ENCODE peak calls at places on chromosomes 4 and X, in six cellular contexts. A is frontal cortex; E is EL; R is stimulated activated CD4-positive, alpha-beta T cell treated with anti-CD3 and anti-CD28 coated beads, Interleukin-15, amount 100 ng/mL, for 1 hour; L is T-helper 2 cell; K is nephron progenitor cell. S is an unnamed sample.

GRCh38 chrX:95884196-95884595 is 800.4 kb upstream of the DIAPH2 start:
- DNase-seq in K (no peak), A (no peak), L (no peak), R (no peak), E (no peak), S (no peak)

GRCh38 chr4:183903021-183903760 is 1.9 kb upstream of the STOX2 start:
- DNase-seq in A (no peak), L (no peak), E (no peak), K (no peak), R (no peak), S (no peak)

GRCh38 chr4:70734971-70735370 is 13.2 kb downstream of the RUFY3 start:
- DNase-seq in A (no peak), K (no peak), R (no peak), L (no peak), E (peak; percentile 26), S (no peak)

GRCh38 chr4:74659576-74660411 is 134.5 kb downstream of the BTC start:
- DNase-seq in E (peak; percentile 97), L (no peak), R (no peak), A (no peak), K (no peak), S (peak; percentile 72)

GRCh38 chr4:5802565-5802964 is 90.3 kb downstream of the CRMP1 start:
- DNase-seq in E (no peak), R (no peak), A (no peak), K (no peak), L (no peak), S (no peak)

GRCh38 chrX:10173331-10173900 is 16.6 kb downstream of the CLCN4 start:
- DNase-seq in A (no peak), K (peak; percentile 66), R (no peak), L (no peak), E (no peak), S (no peak)

GRCh38 chr4:26916195-26916594 is 55.6 kb downstream of the STIM2 start:
- DNase-seq in L (no peak), R (no peak), K (no peak), A (no peak), E (peak; percentile 31), S (no peak)

GRCh38 chr4:38949416-38950051 is 81.9 kb downstream of the FAM114A1 start:
- DNase-seq in A (no peak), K (no peak), L (peak; percentile 6), R (peak; percentile 5), E (peak; percentile 40), S (no peak)

GRCh38 chr4:150321113-150321512 is 242.9 kb downstream of the DCLK2 start:
- DNase-seq in A (no peak), R (no peak), E (no peak), L (no peak), K (no peak), S (no peak)

GRCh38 chr4:69038582-69038981 is 57.7 kb upstream of the UGT2B7 start:
- DNase-seq in A (no peak), K (no peak), R (no peak), L (no peak), E (peak; percentile 52), S (no peak)

GRCh38 chrX:68571292-68572256 is 72.7 kb downstream of the YIPF6 start:
- DNase-seq in L (no peak), A (no peak), K (no peak), E (peak; percentile 60), R (no peak), S (no peak)

GRCh38 chrX:122622800-122623199 is 561.3 kb upstream of the GRIA3 start:
- DNase-seq in K (no peak), L (no peak), R (no peak), E (no peak), A (no peak), S (no peak)

GRCh38 chr4:21768349-21769310 is 179.9 kb downstream of the KCNIP4 start:
- DNase-seq in L (no peak), A (no peak), R (no peak), K (peak; percentile 26), E (peak; percentile 53), S (no peak)

GRCh38 chrX:121869876-121870477 is 822.6 kb downstream of the GLUD2 start:
- DNase-seq in A (no peak), E (no peak), K (no peak), R (no peak), L (no peak), S (no peak)

GRCh38 chr4:15778742-15779231 is 659 bp downstream of the CD38 start:
- DNase-seq in R (no peak), E (peak; percentile 29), K (peak; percentile 33), L (no peak), A (no peak), S (no peak)

GRCh38 chrX:148664171-148664570 is 163.8 kb downstream of the AFF2 start:
- DNase-seq in K (no peak), R (no peak), E (no peak), L (no peak), A (no peak), S (no peak)

S was measured in CD14-positive monocyte.